ENCODE peak calls at places on chromosomes 4 and X, in ten cellular contexts. K is brain microvascular endothelial cell, A is cardiac muscle cell, F is D341Med, U is globus pallidus, Z is fibroblast of the aortic adventitia, B is WTC11, V is T-helper 22 cell, C is heart right ventricle, L is HS-5. O is an unnamed sample.
A peak's percentile ranks its signal among the peaks of the same experiment; 100 is the strongest.

GRCh38 chr4:88937081-88937480 is 119.9 kb downstream of the FAM13A start:
- DNase-seq in K (peak; percentile 49), A (peak; percentile 37), F (no peak), U (no peak), Z (peak; percentile 54), B (no peak), V (no peak), C (no peak), L (peak; percentile 28), O (no peak)

GRCh38 chrX:21528076-21528475 is 130.1 kb downstream of the KLHL34 start:
- DNase-seq in K (no peak), A (no peak), F (no peak), U (no peak), Z (peak; percentile 4), B (no peak), V (no peak), C (no peak), L (no peak), O (no peak)

GRCh38 chr4:18869166-18869565 is 847.6 kb upstream of the LCORL start:
- DNase-seq in K (no peak), A (no peak), F (peak; percentile 43), U (no peak), Z (no peak), B (no peak), V (no peak), C (no peak), L (peak; percentile 10), O (no peak)

GRCh38 chr4:99670409-99671073 is 12.9 kb upstream of the C4orf54 start:
- DNase-seq in K (no peak), A (no peak), F (no peak), U (no peak), Z (no peak), B (no peak), V (no peak), C (no peak), L (no peak), O (no peak)

GRCh38 chr4:70741872-70742271 is 20.1 kb downstream of the RUFY3 start:
- DNase-seq in K (peak; percentile 41), A (peak; percentile 51), F (no peak), U (no peak), Z (peak; percentile 43), B (no peak), V (no peak), C (no peak), L (no peak), O (no peak)

GRCh38 chr4:151034829-151035228 is 19.7 kb upstream of the LRBA start:
- DNase-seq in K (no peak), A (no peak), F (no peak), U (no peak), Z (no peak), B (no peak), V (no peak), C (no peak), L (no peak), O (no peak)

GRCh38 chr4:100952590-100952989 is 394.7 kb downstream of the PPP3CA start:
- DNase-seq in K (no peak), A (no peak), F (no peak), U (no peak), Z (no peak), B (no peak), V (no peak), C (no peak), L (no peak), O (no peak)

GRCh38 chr4:65416875-65417274 is 253.4 kb downstream of the EPHA5 start:
- DNase-seq in K (no peak), A (peak; percentile 13), F (peak; percentile 40), U (peak; percentile 1), Z (peak; percentile 33), B (no peak), V (no peak), C (peak; percentile 51), L (peak; percentile 2), O (no peak)

GRCh38 chrX:38768079-38768478 is 33.2 kb upstream of the MID1IP1 start:
- DNase-seq in K (no peak), A (peak; percentile 48), F (peak; percentile 27), U (peak; percentile 6), Z (peak; percentile 64), B (no peak), V (no peak), C (no peak), L (no peak), O (peak; percentile 19)

GRCh38 chr4:107299646-107300045 is 263.5 kb upstream of the DKK2 start:
- DNase-seq in K (no peak), A (no peak), F (no peak), U (no peak), Z (no peak), B (no peak), V (no peak), C (no peak), L (no peak), O (no peak)

GRCh38 chrX:110395877-110396276 is 37.2 kb downstream of the RTL9 start:
- DNase-seq in K (no peak), A (no peak), F (no peak), U (no peak), Z (no peak), B (no peak), V (no peak), C (no peak), L (no peak), O (no peak)

GRCh38 chr4:109185548-109185947 is 116.9 kb downstream of the COL25A1 start:
- DNase-seq in K (no peak), A (no peak), F (no peak), U (no peak), Z (no peak), B (no peak), V (no peak), C (no peak), L (no peak), O (no peak)

GRCh38 chrX:153557618-153558017 is 40.2 kb downstream of the ATP2B3 start:
- DNase-seq in K (no peak), A (no peak), F (no peak), U (no peak), Z (no peak), B (no peak), V (no peak), C (no peak), L (no peak), O (no peak)

GRCh38 chrX:119492463-119492862 is 24.2 kb downstream of the SLC25A5 start:
- DNase-seq in K (no peak), A (no peak), F (no peak), U (no peak), Z (no peak), B (no peak), V (no peak), C (no peak), L (no peak), O (no peak)

GRCh38 chr4:89757154-89757723 is 79.7 kb downstream of the SNCA start:
- DNase-seq in K (no peak), A (no peak), F (no peak), U (no peak), Z (no peak), B (no peak), V (no peak), C (no peak), L (no peak), O (no peak)

GRCh38 chrX:111857534-111857933 is 18.4 kb upstream of the TRPC5OS start:
- DNase-seq in K (no peak), A (no peak), F (no peak), U (no peak), Z (no peak), B (no peak), V (no peak), C (no peak), L (no peak), O (no peak)

GRCh38 chrX:135112096-135112729 is 8.1 kb downstream of the ETDB start:
- DNase-seq in K (peak; percentile 27), A (peak; percentile 50), F (peak; percentile 40), U (peak; percentile 28), Z (peak; percentile 46), B (peak; percentile 39), V (no peak), C (no peak), L (no peak), O (peak; percentile 46)

GRCh38 chr4:118224239-118224829 is 128.5 kb downstream of the PRSS12 start:
- DNase-seq in K (peak; percentile 14), A (peak; percentile 81), F (peak; percentile 38), U (peak; percentile 49), Z (peak; percentile 84), B (no peak), V (no peak), C (no peak), L (peak; percentile 41), O (peak; percentile 53)